ENCODE peak calls at places on chromosomes 13 and 19, in four cellular contexts. One of them, this sample, is unnamed.

GRCh38 chr19:23512151-23512925 is 117.1 kb upstream of the ZNF91 start:
- DNase-seq in H1: no peak
- DNase-seq in K562: no peak
- DNase-seq in HepG2: no peak
- DNase-seq in this sample: no peak

GRCh38 chr13:44879452-44880058 is 109.7 kb downstream of the NUFIP1 start:
- DNase-seq in H1: no peak
- DNase-seq in K562: no peak
- DNase-seq in HepG2: no peak
- DNase-seq in this sample: peak

GRCh38 chr13:71360041-71360440 is 507.0 kb downstream of the DACH1 start:
- DNase-seq in H1: no peak
- DNase-seq in K562: no peak
- DNase-seq in HepG2: no peak
- DNase-seq in this sample: no peak

GRCh38 chr13:104571161-104571889 is 1505.1 kb upstream of the SLC10A2 start:
- DNase-seq in H1: peak
- DNase-seq in K562: no peak
- DNase-seq in HepG2: peak
- DNase-seq in this sample: peak

GRCh38 chr13:77518266-77518665 is 17.2 kb upstream of the SCEL start:
- DNase-seq in H1: no peak
- DNase-seq in K562: no peak
- DNase-seq in HepG2: no peak
- DNase-seq in this sample: no peak

GRCh38 chr13:83168575-83168974 is 713.7 kb downstream of the SLITRK1 start:
- DNase-seq in H1: no peak
- DNase-seq in K562: no peak
- DNase-seq in HepG2: no peak
- DNase-seq in this sample: no peak

GRCh38 chr19:48806818-48807589 is 3.8 kb downstream of the BCAT2 start:
- DNase-seq in H1: no peak
- DNase-seq in K562: peak
- DNase-seq in HepG2: peak
- DNase-seq in this sample: no peak

GRCh38 chr19:6662692-6663091 is 7.3 kb downstream of the TNFSF14 start:
- DNase-seq in H1: no peak
- DNase-seq in K562: no peak
- DNase-seq in HepG2: no peak
- DNase-seq in this sample: no peak

GRCh38 chr19:3639479-3639878 is 12.9 kb upstream of the CACTIN start:
- DNase-seq in H1: no peak
- DNase-seq in K562: no peak
- DNase-seq in HepG2: no peak
- DNase-seq in this sample: no peak

GRCh38 chr19:29667941-29668340 is 2.7 kb downstream of the PLEKHF1 start:
- DNase-seq in H1: no peak
- DNase-seq in K562: no peak
- DNase-seq in HepG2: no peak
- DNase-seq in this sample: no peak

GRCh38 chr19:50000038-50000890 is 24.9 kb downstream of the VRK3 start:
- DNase-seq in H1: no peak
- DNase-seq in K562: no peak
- DNase-seq in HepG2: no peak
- DNase-seq in this sample: no peak

GRCh38 chr19:50001775-50002174 is 23.4 kb downstream of the VRK3 start:
- DNase-seq in H1: no peak
- DNase-seq in K562: no peak
- DNase-seq in HepG2: no peak
- DNase-seq in this sample: no peak

GRCh38 chr19:49997709-49998108 is 27.5 kb downstream of the VRK3 start:
- DNase-seq in H1: no peak
- DNase-seq in K562: peak
- DNase-seq in HepG2: peak
- DNase-seq in this sample: peak

GRCh38 chr19:50001158-50001557 is 24.0 kb downstream of the VRK3 start:
- DNase-seq in H1: no peak
- DNase-seq in K562: no peak
- DNase-seq in HepG2: no peak
- DNase-seq in this sample: no peak

GRCh38 chr19:49999371-50000010 is 25.7 kb downstream of the VRK3 start:
- DNase-seq in H1: no peak
- DNase-seq in K562: no peak
- DNase-seq in HepG2: no peak
- DNase-seq in this sample: no peak
- TF ChIP-seq SRF in H1: no peak
- TF ChIP-seq SRF in K562: no peak
- TF ChIP-seq SRF in HepG2: no peak
- TF ChIP-seq SRF in this sample: no peak

GRCh38 chr13:33817843-33818661 is at the start of gene RFC3:
- DNase-seq in H1: peak
- DNase-seq in K562: peak
- DNase-seq in HepG2: peak
- DNase-seq in this sample: peak
- H2AFZ ChIP-seq in H1: peak
- H2AFZ ChIP-seq in K562: peak
- H2AFZ ChIP-seq in HepG2: peak
- H2AFZ ChIP-seq in this sample: peak

DNA sequence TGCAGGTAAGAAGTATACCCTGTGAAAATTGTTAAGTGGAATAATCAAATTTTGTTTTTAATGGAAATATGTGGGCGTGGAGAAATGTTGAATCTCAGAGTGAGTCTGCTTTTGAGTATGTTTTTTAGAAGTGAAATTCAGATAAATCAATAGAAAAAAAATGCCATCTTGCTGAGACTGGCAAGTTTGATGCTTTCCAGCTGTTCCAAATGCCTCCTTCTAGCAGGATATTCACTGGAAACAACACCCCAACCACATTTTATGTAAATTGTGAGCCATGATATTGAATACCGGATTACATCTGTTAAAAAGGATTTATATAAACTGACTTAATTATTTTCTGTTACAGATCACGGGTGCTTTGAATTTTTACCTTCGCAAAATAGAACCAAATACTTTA is 115.4 kb downstream of the ITGBL1 start:
- DNase-seq in H1: no peak
- DNase-seq in K562: no peak
- DNase-seq in HepG2: no peak
- DNase-seq in this sample: no peak
- TF ChIP-seq SRF in H1: no peak
- TF ChIP-seq SRF in K562: no peak
- TF ChIP-seq SRF in HepG2: no peak
- TF ChIP-seq SRF in this sample: no peak

DNA sequence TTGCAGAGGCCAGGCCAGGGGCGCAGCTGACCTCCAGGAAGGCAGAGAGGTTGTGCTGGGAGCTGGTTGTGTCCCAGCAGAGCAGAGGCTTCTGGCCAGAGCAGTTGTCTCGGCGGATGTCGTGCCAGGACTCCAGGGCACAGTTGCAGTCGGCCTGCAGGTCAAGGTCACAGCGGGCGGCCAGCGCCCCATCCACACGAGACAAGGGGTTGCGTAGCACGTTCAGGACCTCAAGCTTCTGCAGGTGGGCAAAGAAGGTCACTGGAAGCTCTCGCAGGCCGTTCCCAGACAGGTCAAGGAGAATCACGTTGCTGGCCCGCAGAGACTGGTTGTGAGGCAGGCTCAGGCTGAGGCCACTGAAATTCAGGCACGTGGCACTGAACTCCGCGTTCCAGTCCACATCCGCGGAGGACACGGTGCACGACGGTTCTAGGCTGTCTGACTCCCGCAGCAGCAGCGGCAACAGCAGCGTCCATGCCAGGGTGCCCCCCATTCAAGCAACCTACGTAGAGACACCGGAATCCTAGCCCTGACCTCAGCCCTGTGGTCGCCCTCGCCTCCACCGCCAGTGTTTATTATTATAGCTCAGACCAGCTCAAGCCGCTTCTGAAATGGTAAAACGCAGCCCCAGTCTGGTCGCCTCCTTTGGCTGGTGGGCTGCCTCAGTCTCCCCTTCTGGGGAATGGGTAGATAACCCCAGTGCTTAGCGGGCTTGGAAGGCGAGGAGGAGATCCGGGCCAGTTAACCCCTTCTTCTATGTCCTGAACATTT is 766 bp downstream of the LRRC25 start:
- DNase-seq in H1: no peak
- DNase-seq in K562: no peak
- DNase-seq in HepG2: no peak
- DNase-seq in this sample: no peak
- H2AFZ ChIP-seq in H1: peak
- H2AFZ ChIP-seq in K562: peak
- H2AFZ ChIP-seq in HepG2: no peak
- H2AFZ ChIP-seq in this sample: no peak

GRCh38 chr19:46753420-46754155 is 7.3 kb upstream of the STRN4 start:
- DNase-seq in H1: no peak
- DNase-seq in K562: peak
- DNase-seq in HepG2: peak
- DNase-seq in this sample: no peak
- TF ChIP-seq SRF in H1: no peak
- TF ChIP-seq SRF in K562: no peak
- TF ChIP-seq SRF in HepG2: no peak
- TF ChIP-seq SRF in this sample: no peak

This sample was measured in HCT116.